ENCODE peak calls at places on chromosomes 16 and 17, in ten cellular contexts. O is adrenal gland, E is epithelial cell of esophagus, T is heart right ventricle, L is progenitor cell of endocrine pancreas, N is AG09319, U is tibial artery, B is AG04450, W is dorsolateral prefrontal cortex, M is neural progenitor cell. K is an unnamed sample.
A peak's percentile ranks its signal among the peaks of the same experiment; 100 is the strongest.

GRCh38 chr17:55391764-55392467 is 29.7 kb downstream of the MMD start:
- DNase-seq in E (no peak), M (no peak), N (no peak), B (no peak), L (no peak), W (no peak), O (no peak), T (no peak), U (no peak), K (no peak)

GRCh38 chr16:3180445-3180878 is 7.5 kb upstream of the OR1F1 start:
- DNase-seq in N (no peak), B (no peak), L (no peak), U (no peak), W (no peak), T (no peak), M (no peak), E (peak; percentile 50), O (no peak), K (no peak)

GRCh38 chr17:82871056-82871775 is 31.4 kb upstream of the ZNF750 start:
- DNase-seq in M (no peak), O (no peak), L (no peak), B (no peak), U (no peak), W (no peak), E (peak; percentile 72), T (no peak), N (no peak), K (no peak)

GRCh38 chr16:81562174-81562849 is 117.7 kb downstream of the CMIP start:
- DNase-seq in T (no peak), W (no peak), N (no peak), M (no peak), U (no peak), E (no peak), L (no peak), O (peak; percentile 37), B (no peak), K (no peak)

GRCh38 chr17:74545456-74546230 is at the start of gene CD300C:
- DNase-seq in M (no peak), T (no peak), N (no peak), O (peak; percentile 34), B (no peak), E (no peak), L (no peak), U (no peak), W (no peak), K (no peak)

GRCh38 chr16:87821346-87822001 is 47.8 kb downstream of the SLC7A5 start:
- DNase-seq in O (no peak), T (no peak), M (peak; percentile 48), W (no peak), U (no peak), L (no peak), N (no peak), B (no peak), E (no peak), K (no peak)

GRCh38 chr16:4123617-4124300 is 7.5 kb upstream of the ADCY9 start:
- DNase-seq in B (peak; percentile 39), O (no peak), L (no peak), N (no peak), T (no peak), M (no peak), U (no peak), W (no peak), E (peak; percentile 38), K (no peak)

GRCh38 chr16:87790278-87791023 is 24.7 kb upstream of the KLHDC4 start:
- DNase-seq in W (no peak), M (no peak), E (peak; percentile 88), U (peak; percentile 80), L (no peak), N (no peak), O (peak; percentile 77), B (no peak), T (peak; percentile 46), K (no peak)

GRCh38 chr16:81189100-81189664 is 49.3 kb upstream of the BCO1 start:
- DNase-seq in O (peak; percentile 43), N (peak; percentile 38), E (no peak), L (no peak), M (no peak), B (peak; percentile 23), U (peak; percentile 97), W (peak; percentile 80), T (peak; percentile 82), K (no peak)

GRCh38 chr16:49462989-49463371 is 89.4 kb downstream of the C16orf78 start:
- DNase-seq in B (no peak), T (no peak), U (peak; percentile 49), L (no peak), O (no peak), E (no peak), M (no peak), N (no peak), W (no peak), K (no peak)

GRCh38 chr16:30553396-30553899 is 4.7 kb downstream of the ZNF764 start:
- DNase-seq in O (no peak), N (no peak), W (no peak), B (no peak), E (no peak), U (no peak), L (no peak), M (no peak), T (no peak), K (no peak)

GRCh38 chr17:77455111-77455877 is 314.5 kb downstream of the SEC14L1 start:
- DNase-seq in L (no peak), W (no peak), B (no peak), O (no peak), T (peak; percentile 13), U (no peak), M (no peak), N (no peak), E (no peak), K (no peak)

DNA sequence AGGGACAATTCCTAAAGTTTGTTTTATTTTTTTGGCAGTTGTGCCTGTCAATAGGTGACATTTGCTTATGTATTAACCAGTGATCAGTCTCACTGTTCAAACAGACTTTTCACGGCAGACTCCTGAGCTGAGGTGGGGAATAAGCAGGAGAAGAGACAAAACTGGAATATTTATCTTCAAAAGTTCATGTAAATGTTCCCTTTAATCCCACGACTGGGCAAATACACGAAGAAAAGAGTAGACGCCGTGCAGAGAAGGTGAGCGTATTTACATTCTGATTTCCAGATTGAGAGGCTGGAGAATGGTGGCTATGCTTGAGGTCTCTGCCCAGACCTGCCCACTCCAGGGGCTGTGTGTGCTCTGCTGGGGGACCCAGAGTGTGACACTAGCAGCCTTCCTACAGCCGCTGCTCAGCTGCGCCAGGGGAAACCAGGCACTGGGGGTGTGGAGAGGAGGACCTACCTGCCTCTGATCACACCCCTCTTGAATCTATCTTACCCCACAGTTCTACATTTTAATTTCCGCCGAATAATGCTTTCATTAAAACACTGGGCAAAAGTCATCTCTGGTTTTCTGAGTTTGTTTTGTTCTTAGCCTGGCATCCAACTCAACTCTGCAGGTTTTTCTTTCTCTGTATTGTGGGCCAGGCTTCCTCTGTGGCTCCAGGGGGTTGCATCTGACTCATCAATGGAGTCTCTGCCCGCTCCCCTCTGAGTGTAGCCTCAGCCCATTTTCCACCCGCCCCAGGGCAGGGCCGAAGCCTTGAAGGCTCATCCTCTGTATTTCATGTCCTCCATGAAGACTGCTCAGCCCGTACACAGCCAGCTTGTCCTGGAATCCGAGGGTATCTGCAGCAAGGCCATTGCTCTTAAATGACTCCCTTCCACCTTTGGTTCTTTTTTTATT is 237.1 kb downstream of the NTN1 start:
- DNase-seq in N (no peak), W (no peak), T (no peak), O (no peak), B (no peak), E (no peak), U (no peak), M (no peak), L (no peak), K (no peak)
- TF ChIP-seq CTCF in N (no peak), W (no peak), T (no peak), O (no peak), B (no peak), E (no peak), U (no peak), M (no peak), L (no peak), K (no peak)

DNA sequence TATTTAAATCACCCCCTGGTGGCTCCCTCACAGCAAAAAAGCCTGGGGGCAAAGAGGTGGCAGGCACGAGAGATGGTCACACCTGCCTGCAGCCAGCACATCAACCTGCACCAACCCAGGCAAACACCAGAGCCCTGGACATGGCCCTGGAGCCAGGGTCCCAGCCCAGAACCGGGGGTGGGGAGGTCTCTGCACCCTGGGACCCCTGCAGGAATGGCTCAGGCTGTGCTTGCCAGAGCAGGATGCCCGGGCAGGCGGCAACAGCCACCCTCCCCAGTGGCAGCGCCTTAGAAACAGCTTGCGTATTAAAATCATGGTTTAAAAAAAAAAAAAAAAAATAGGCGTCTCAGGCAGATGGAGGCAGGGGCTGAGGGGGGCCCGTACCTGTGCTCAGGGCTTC is 16.2 kb downstream of the MYBBP1A start:
- DNase-seq in N (no peak), B (no peak), M (no peak), E (no peak), L (no peak), W (no peak), U (no peak), T (no peak), O (no peak), K (no peak)
- TF ChIP-seq CTCF in N (no peak), B (no peak), M (no peak), E (no peak), L (no peak), W (no peak), U (no peak), T (no peak), O (no peak), K (no peak)

GRCh38 chr17:48502312-48502711 is 28.5 kb downstream of the HOXB1 start:
- DNase-seq in T (no peak), W (no peak), U (no peak), L (no peak), N (no peak), B (no peak), E (no peak), M (no peak), O (no peak), K (no peak)

GRCh38 chr17:48499248-48499647 is 31.6 kb downstream of the HOXB1 start:
- DNase-seq in B (no peak), W (no peak), N (no peak), U (no peak), E (peak; percentile 55), O (no peak), M (no peak), T (no peak), L (no peak), K (no peak)

GRCh38 chr17:48502901-48503300 is 27.9 kb downstream of the HOXB1 start:
- DNase-seq in M (no peak), W (no peak), B (no peak), N (no peak), E (no peak), O (no peak), U (no peak), T (no peak), L (no peak), K (no peak)

GRCh38 chr17:48499743-48500434 is 30.9 kb downstream of the HOXB1 start:
- DNase-seq in W (no peak), M (no peak), L (no peak), U (no peak), T (no peak), O (no peak), E (no peak), N (no peak), B (no peak), K (no peak)

GRCh38 chr17:48500435-48501426 is 30.1 kb downstream of the HOXB1 start:
- DNase-seq in L (no peak), W (no peak), U (no peak), M (no peak), N (no peak), O (peak; percentile 27), T (no peak), B (no peak), E (no peak), K (no peak)
- TF ChIP-seq CTCF in L (no peak), W (no peak), U (peak; percentile 13), M (no peak), N (no peak), O (peak; percentile 25), T (no peak), B (peak; percentile 20), E (no peak), K (no peak)

GRCh38 chr17:2151634-2152033 is 96.7 kb downstream of the HIC1 start:
- DNase-seq in N (no peak), E (peak; percentile 46), L (no peak), U (no peak), B (no peak), T (no peak), M (no peak), O (no peak), W (no peak), K (no peak)
- TF ChIP-seq CTCF in N (no peak), E (no peak), L (no peak), U (no peak), B (no peak), T (no peak), M (no peak), O (no peak), W (no peak), K (no peak)